ENCODE peak calls at places on chromosome 6, in ten cellular contexts. W is LNCaP clone FGC, K is fibroblast of mammary gland, A is A549, N is coronary artery, M is GM23338, C is heart right ventricle, D is fibroblast of pulmonary artery, Q is AG09309, Y is brain microvascular endothelial cell. E is an unnamed sample.

GRCh38 chr6:85419046-85419759 is 30.7 kb upstream of the NT5E start:
- DNase-seq in W (no peak), K (no peak), A (no peak), N (no peak), M (no peak), C (no peak), D (no peak), Q (no peak), Y (no peak), E (peak; percentile 49)

GRCh38 chr6:163460307-163460782 is 45.8 kb downstream of the QKI start:
- DNase-seq in W (no peak), K (peak; percentile 64), A (peak; percentile 4), N (no peak), M (no peak), C (no peak), D (peak; percentile 39), Q (no peak), Y (peak; percentile 35), E (peak; percentile 80)

GRCh38 chr6:142845624-142846458 is 99.1 kb downstream of the HIVEP2 start:
- DNase-seq in W (peak; percentile 84), K (peak; percentile 80), A (no peak), N (peak; percentile 81), M (peak; percentile 77), C (peak; percentile 92), D (peak; percentile 95), Q (peak; percentile 24), Y (peak; percentile 95), E (peak; percentile 97)

GRCh38 chr6:87066449-87067288 is 28.2 kb downstream of the CGA start:
- DNase-seq in W (peak; percentile 28), K (peak; percentile 69), A (peak; percentile 28), N (no peak), M (peak; percentile 66), C (peak; percentile 40), D (peak; percentile 79), Q (peak; percentile 24), Y (peak; percentile 49), E (peak; percentile 68)

GRCh38 chr6:105553174-105553573 is 150.3 kb upstream of the PREP start:
- DNase-seq in W (peak; percentile 37), K (no peak), A (no peak), N (no peak), M (no peak), C (no peak), D (no peak), Q (no peak), Y (no peak), E (no peak)

GRCh38 chr6:133610974-133611373 is 277.9 kb upstream of the TCF21 start:
- DNase-seq in W (no peak), K (peak; percentile 89), A (no peak), N (no peak), M (no peak), C (no peak), D (peak; percentile 49), Q (no peak), Y (no peak), E (no peak)

GRCh38 chr6:53615633-53616449 is 49.7 kb downstream of the KLHL31 start:
- DNase-seq in W (no peak), K (peak; percentile 86), A (peak; percentile 80), N (no peak), M (peak; percentile 13), C (no peak), D (peak; percentile 48), Q (no peak), Y (no peak), E (peak; percentile 76)

GRCh38 chr6:24720604-24721460 is 1.9 kb upstream of the C6orf62 start:
- DNase-seq in W (peak; percentile 99), K (peak; percentile 100), A (peak; percentile 93), N (peak; percentile 100), M (peak; percentile 100), C (peak; percentile 100), D (peak; percentile 100), Q (peak; percentile 99), Y (peak; percentile 100), E (peak; percentile 100)

GRCh38 chr6:122621638-122622037 is 11.4 kb downstream of the PKIB start:
- DNase-seq in W (no peak), K (no peak), A (no peak), N (no peak), M (no peak), C (no peak), D (no peak), Q (no peak), Y (no peak), E (no peak)

GRCh38 chr6:140174509-140174908 is 800.1 kb upstream of the CITED2 start:
- DNase-seq in W (no peak), K (peak; percentile 99), A (peak; percentile 10), N (no peak), M (no peak), C (no peak), D (peak; percentile 88), Q (peak; percentile 99), Y (peak; percentile 83), E (peak; percentile 89)

GRCh38 chr6:97049254-97050004 is 124.9 kb downstream of the KLHL32 start:
- DNase-seq in W (no peak), K (peak; percentile 17), A (no peak), N (no peak), M (no peak), C (no peak), D (no peak), Q (no peak), Y (no peak), E (no peak)

GRCh38 chr6:21321076-21321475 is 272.5 kb upstream of the SOX4 start:
- DNase-seq in W (no peak), K (no peak), A (no peak), N (no peak), M (no peak), C (no peak), D (no peak), Q (no peak), Y (no peak), E (no peak)

GRCh38 chr6:90118581-90118980 is 178.1 kb downstream of the BACH2 start:
- DNase-seq in W (no peak), K (no peak), A (no peak), N (no peak), M (no peak), C (no peak), D (no peak), Q (no peak), Y (no peak), E (no peak)
- TF ChIP-seq CTCF in W (no peak), K (no peak), A (no peak), N (no peak), M (no peak), C (no peak), D (no peak), Q (no peak), Y (no peak), E (no peak)

DNA sequence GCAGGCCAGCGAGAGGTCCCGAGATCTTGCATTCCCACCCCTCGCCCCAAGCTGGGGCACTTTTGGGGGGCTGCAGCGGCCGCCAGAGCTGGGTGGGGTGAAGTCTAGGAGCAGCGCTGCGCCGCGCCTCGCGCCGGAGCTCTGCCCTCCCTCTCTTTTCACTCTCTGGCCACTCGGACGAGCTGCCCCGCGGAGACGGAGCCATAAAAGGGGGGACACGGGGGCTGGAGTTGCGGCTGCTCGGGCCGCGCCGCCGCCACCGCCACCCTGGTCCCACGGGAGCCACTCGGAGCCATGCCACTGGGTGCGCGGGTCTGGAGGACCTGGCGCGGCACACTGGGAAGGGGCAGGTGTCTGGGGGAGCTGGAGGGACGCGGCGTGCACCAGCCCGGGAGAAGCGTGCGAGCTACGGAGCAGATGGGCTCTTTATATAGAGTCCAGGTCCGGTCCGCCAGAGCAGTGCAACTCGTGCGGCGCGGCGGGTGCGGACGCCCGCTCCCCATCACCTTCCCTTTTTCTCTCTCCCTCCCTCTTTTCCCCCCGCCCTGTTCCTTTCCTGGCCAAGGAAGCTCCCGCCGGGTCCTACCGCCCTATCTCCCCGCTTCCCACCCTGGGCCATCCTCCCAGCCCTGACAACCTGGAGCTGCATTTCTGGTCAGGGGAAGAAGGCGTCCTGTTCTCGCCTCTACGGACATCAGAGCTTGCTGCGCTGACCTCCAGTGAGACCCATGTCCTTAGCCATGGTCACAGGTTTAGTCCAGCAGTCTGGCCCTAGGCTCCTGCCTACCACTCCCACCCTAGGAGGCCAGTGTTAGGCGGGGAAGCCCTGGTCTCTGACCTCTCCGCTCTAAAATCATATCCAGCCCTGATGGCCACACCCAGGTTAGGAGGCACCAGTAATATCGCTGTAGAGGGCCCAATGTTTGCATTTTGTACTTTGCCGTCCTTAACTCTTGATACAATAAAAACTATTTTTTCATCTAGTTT is 883 bp upstream of the HTR1B start:
- DNase-seq in W (no peak), K (no peak), A (no peak), N (no peak), M (peak; percentile 93), C (no peak), D (no peak), Q (no peak), Y (no peak), E (peak; percentile 35)
- H3K4me3 ChIP-seq in W (no peak overlapping the region), K (peak overlapping the region; percentile 36), A (peak overlapping the region; percentile 40), N (peak overlapping the region; percentile 84), M (peak overlapping the region; percentile 88), C (peak overlapping the region; percentile 45), D (peak overlapping the region; percentile 53), Q (peak overlapping the region; percentile 42), Y (peak overlapping the region; percentile 70), E (peak overlapping the region; percentile 57)

GRCh38 chr6:3229566-3230274 is 2.3 kb upstream of the TUBB2B start:
- DNase-seq in W (no peak), K (no peak), A (no peak), N (no peak), M (peak; percentile 81), C (no peak), D (no peak), Q (no peak), Y (no peak), E (no peak)
- TF ChIP-seq CTCF in W (no peak), K (no peak), A (no peak), N (no peak), M (peak; percentile 18), C (no peak), D (no peak), Q (no peak), Y (peak; percentile 3), E (no peak)

GRCh38 chr6:170452767-170453545 is 100.2 kb downstream of the PSMB1 start:
- DNase-seq in W (no peak), K (no peak), A (no peak), N (no peak), M (no peak), C (no peak), D (no peak), Q (no peak), Y (no peak), E (no peak)
- H3K4me3 ChIP-seq in W (no peak overlapping the region), K (no peak overlapping the region), A (no peak overlapping the region), N (no peak overlapping the region), M (no peak overlapping the region), C (no peak overlapping the region), D (no peak overlapping the region), Q (no peak overlapping the region), Y (no peak overlapping the region), E (no peak overlapping the region)

GRCh38 chr6:148249160-148249559 is 93.5 kb upstream of the SASH1 start:
- DNase-seq in W (no peak), K (no peak), A (no peak), N (no peak), M (no peak), C (no peak), D (no peak), Q (no peak), Y (no peak), E (no peak)

GRCh38 chr6:148251891-148252290 is 90.7 kb upstream of the SASH1 start:
- DNase-seq in W (no peak), K (no peak), A (no peak), N (no peak), M (no peak), C (no peak), D (no peak), Q (no peak), Y (no peak), E (no peak)

GRCh38 chr6:148247386-148248063 is 95.1 kb upstream of the SASH1 start:
- DNase-seq in W (no peak), K (no peak), A (no peak), N (no peak), M (no peak), C (no peak), D (no peak), Q (no peak), Y (no peak), E (no peak)

GRCh38 chr6:148251286-148251685 is 91.4 kb upstream of the SASH1 start:
- DNase-seq in W (peak; percentile 26), K (peak; percentile 84), A (no peak), N (no peak), M (peak; percentile 54), C (no peak), D (peak; percentile 76), Q (no peak), Y (peak; percentile 41), E (peak; percentile 70)
- TF ChIP-seq CTCF in W (peak; percentile 57), K (peak; percentile 70), A (no peak), N (peak; percentile 32), M (peak; percentile 66), C (peak; percentile 40), D (peak; percentile 53), Q (peak; percentile 61), Y (peak; percentile 53), E (peak; percentile 50)